ENCODE peak calls at places on chromosomes 1 and 21, in ten cellular contexts. W is GM12864; R is endothelial cell; A is colonic mucosa; Z is GM10248; J is stomach; E is upper lobe of right lung; S is BJ; Q is HFF-Myc; B is CD8-positive, alpha-beta T cell. F is an unnamed sample.

GRCh38 chr1:115969509-115969908 is 6.8 kb upstream of the SLC22A15 start:
- DNase-seq in W (no peak), R (peak; percentile 45), A (no peak), Z (no peak), J (no peak), E (no peak), S (no peak), Q (no peak), B (no peak), F (no peak)

GRCh38 chr1:244315996-244316395 is 135.7 kb downstream of the ADSS2 start:
- DNase-seq in W (no peak), R (no peak), A (no peak), Z (no peak), J (no peak), E (no peak), S (no peak), Q (no peak), B (no peak), F (no peak)

GRCh38 chr1:91742848-91743292 is 143.1 kb downstream of the TGFBR3 start:
- DNase-seq in W (no peak), R (no peak), A (no peak), Z (no peak), J (no peak), E (no peak), S (no peak), Q (no peak), B (no peak), F (no peak)

GRCh38 chr1:162756523-162756922 is 34.0 kb upstream of the HSD17B7 start:
- DNase-seq in W (no peak), R (no peak), A (no peak), Z (no peak), J (no peak), E (no peak), S (no peak), Q (peak; percentile 21), B (no peak), F (no peak)

GRCh38 chr21:44931137-44931500 is 8.7 kb upstream of the SLX9 start:
- DNase-seq in W (no peak), R (no peak), A (no peak), Z (no peak), J (no peak), E (peak; percentile 82), S (no peak), Q (no peak), B (peak; percentile 63), F (peak; percentile 74)

GRCh38 chr1:165635823-165636222 is 4.8 kb downstream of the MGST3 start:
- DNase-seq in W (no peak), R (no peak), A (no peak), Z (no peak), J (no peak), E (no peak), S (no peak), Q (no peak), B (no peak), F (no peak)

GRCh38 chr1:24362982-24363614 is 43.9 kb downstream of the GRHL3 start:
- DNase-seq in W (no peak), R (no peak), A (no peak), Z (no peak), J (no peak), E (no peak), S (peak; percentile 55), Q (peak; percentile 73), B (no peak), F (peak; percentile 9)

GRCh38 chr1:44808938-44809917 is 905 bp downstream of the BTBD19 start:
- DNase-seq in W (peak; percentile 92), R (no peak), A (peak; percentile 76), Z (peak; percentile 79), J (peak; percentile 51), E (peak; percentile 80), S (no peak), Q (no peak), B (peak; percentile 87), F (peak; percentile 81)

GRCh38 chr21:26449161-26449560 is 123.9 kb downstream of the CYYR1 start:
- DNase-seq in W (no peak), R (no peak), A (no peak), Z (no peak), J (no peak), E (no peak), S (peak; percentile 27), Q (no peak), B (no peak), F (no peak)

GRCh38 chr1:232383455-232384074 is 246.4 kb downstream of the SIPA1L2 start:
- DNase-seq in W (no peak), R (no peak), A (no peak), Z (no peak), J (no peak), E (no peak), S (no peak), Q (no peak), B (no peak), F (no peak)

GRCh38 chr1:223700942-223701637 is 11.2 kb upstream of the CAPN2 start:
- DNase-seq in W (no peak), R (no peak), A (no peak), Z (no peak), J (no peak), E (peak; percentile 78), S (peak; percentile 92), Q (peak; percentile 86), B (no peak), F (no peak)

GRCh38 chr1:12174789-12175455 is 8.1 kb downstream of the TNFRSF1B start:
- DNase-seq in W (no peak), R (peak; percentile 43), A (no peak), Z (no peak), J (no peak), E (no peak), S (no peak), Q (no peak), B (no peak), F (no peak)

GRCh38 chr1:221718391-221719277 is 23.3 kb downstream of the DUSP10 start:
- DNase-seq in W (no peak), R (no peak), A (no peak), Z (no peak), J (no peak), E (no peak), S (peak; percentile 98), Q (peak; percentile 64), B (no peak), F (no peak)

GRCh38 chr1:66696771-66697170 is 55.5 kb upstream of the DYNLT5 start:
- DNase-seq in W (no peak), R (no peak), A (no peak), Z (no peak), J (no peak), E (no peak), S (no peak), Q (no peak), B (no peak), F (no peak)

GRCh38 chr1:95793893-95794292 is 559.9 kb downstream of the RWDD3 start:
- DNase-seq in W (no peak), R (no peak), A (no peak), Z (no peak), J (no peak), E (no peak), S (no peak), Q (no peak), B (no peak), F (no peak)
- TF ChIP-seq CTCF in W (no peak), R (no peak), A (no peak), Z (no peak), J (no peak), E (no peak), S (no peak), Q (no peak), B (no peak), F (no peak)

GRCh38 chr1:17351047-17351446 is 20.9 kb upstream of the PADI6 start:
- DNase-seq in W (no peak), R (no peak), A (no peak), Z (no peak), J (no peak), E (no peak), S (no peak), Q (no peak), B (no peak), F (no peak)

GRCh38 chr1:17347769-17348592 is 24.0 kb upstream of the PADI6 start:
- DNase-seq in W (no peak), R (no peak), A (no peak), Z (no peak), J (no peak), E (peak; percentile 44), S (no peak), Q (peak; percentile 46), B (no peak), F (no peak)

GRCh38 chr1:17351598-17352324 is 20.2 kb upstream of the PADI6 start:
- DNase-seq in W (no peak), R (no peak), A (no peak), Z (no peak), J (no peak), E (no peak), S (no peak), Q (no peak), B (no peak), F (no peak)

GRCh38 chr1:17348593-17349234 is 23.3 kb upstream of the PADI6 start:
- DNase-seq in W (peak; percentile 65), R (no peak), A (no peak), Z (peak; percentile 69), J (no peak), E (peak; percentile 29), S (no peak), Q (no peak), B (no peak), F (peak; percentile 63)

GRCh38 chr1:17350053-17350452 is 21.9 kb upstream of the PADI6 start:
- DNase-seq in W (no peak), R (no peak), A (no peak), Z (no peak), J (no peak), E (no peak), S (no peak), Q (no peak), B (no peak), F (no peak)
- TF ChIP-seq CTCF in W (no peak), R (no peak), A (no peak), Z (no peak), J (no peak), E (no peak), S (no peak), Q (no peak), B (no peak), F (no peak)

DNA sequence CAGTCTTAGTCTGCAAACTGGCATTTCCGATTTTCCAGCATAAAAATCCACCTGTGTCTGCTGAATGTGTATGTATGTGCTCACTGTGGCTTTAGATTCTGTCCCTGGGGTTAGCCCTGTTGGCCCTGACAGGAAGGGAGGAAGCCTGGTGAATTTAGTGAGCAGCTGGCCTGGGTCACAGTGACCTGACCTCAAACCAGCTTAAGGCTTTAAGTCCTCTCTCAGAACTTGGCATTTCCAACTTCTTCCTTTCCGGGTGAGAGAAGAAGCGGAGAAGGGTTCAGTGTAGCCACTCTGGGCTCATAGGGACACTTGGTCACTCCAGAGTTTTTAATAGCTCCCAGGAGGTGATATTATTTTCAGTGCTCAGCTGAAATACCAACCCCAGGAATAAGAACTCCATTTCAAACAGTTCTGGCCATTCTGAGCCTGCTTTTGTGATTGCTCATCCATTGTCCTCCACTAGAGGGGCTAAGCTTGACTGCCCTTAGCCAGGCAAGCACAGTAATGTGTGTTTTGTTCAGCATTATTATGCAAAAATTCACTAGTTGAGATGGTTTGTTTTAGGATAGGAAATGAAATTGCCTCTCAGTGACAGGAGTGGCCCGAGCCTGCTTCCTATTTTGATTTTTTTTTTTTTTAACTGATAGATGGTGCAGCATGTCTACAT is 2.5 kb upstream of the OLFML3 start:
- DNase-seq in W (no peak), R (no peak), A (no peak), Z (no peak), J (no peak), E (no peak), S (no peak), Q (no peak), B (no peak), F (no peak)
- TF ChIP-seq CTCF in W (peak; percentile 43), R (peak; percentile 68), A (no peak), Z (peak; percentile 27), J (no peak), E (peak; percentile 45), S (peak; percentile 79), Q (peak; percentile 64), B (peak; percentile 25), F (no peak)

GRCh38 chr1:54360165-54361005 is 45.8 kb downstream of the SSBP3 start:
- DNase-seq in W (no peak), R (no peak), A (no peak), Z (peak; percentile 29), J (no peak), E (no peak), S (no peak), Q (no peak), B (no peak), F (peak; percentile 37)
- TF ChIP-seq CTCF in W (peak; percentile 24), R (no peak), A (no peak), Z (no peak), J (no peak), E (no peak), S (no peak), Q (no peak), B (no peak), F (no peak)

F was measured in GM13976.